ENCODE peak calls at places on chromosome 6, in four cellular contexts. One of them, this sample, is unnamed.

GRCh38 chr6:14786455-14786854 is 459.4 kb upstream of the JARID2 start:
- DNase-seq in HepG2: no peak
- DNase-seq in HEK293T: no peak
- DNase-seq in GM12878: no peak
- DNase-seq in this sample: no peak

GRCh38 chr6:16872543-16873230 is 111.4 kb upstream of the ATXN1 start:
- DNase-seq in HepG2: no peak
- DNase-seq in HEK293T: no peak
- DNase-seq in GM12878: no peak
- DNase-seq in this sample: no peak

GRCh38 chr6:90928051-90928450 is 341.2 kb upstream of the MAP3K7 start:
- DNase-seq in GM12878: no peak
- DNase-seq in HEK293T: no peak
- DNase-seq in HepG2: no peak
- DNase-seq in this sample: no peak

GRCh38 chr6:137707590-137708360 is 159.3 kb upstream of the TNFAIP3 start:
- DNase-seq in GM12878: peak; percentile 97
- DNase-seq in HEK293T: peak; percentile 74
- DNase-seq in HepG2: peak; percentile 99
- DNase-seq in this sample: peak; percentile 32

GRCh38 chr6:17928514-17929430 is 58.7 kb downstream of the KIF13A start:
- DNase-seq in HEK293T: no peak
- DNase-seq in HepG2: peak; percentile 41
- DNase-seq in GM12878: no peak
- DNase-seq in this sample: no peak

GRCh38 chr6:3747100-3747737 is 4.3 kb downstream of the PXDC1 start:
- DNase-seq in HepG2: no peak
- DNase-seq in GM12878: no peak
- DNase-seq in HEK293T: no peak
- DNase-seq in this sample: no peak

GRCh38 chr6:96990462-96990861 is 65.9 kb downstream of the KLHL32 start:
- DNase-seq in GM12878: no peak
- DNase-seq in HepG2: no peak
- DNase-seq in HEK293T: no peak
- DNase-seq in this sample: no peak

GRCh38 chr6:132252113-132252512 is 149.2 kb downstream of the MOXD1 start:
- DNase-seq in HEK293T: no peak
- DNase-seq in GM12878: no peak
- DNase-seq in HepG2: no peak
- DNase-seq in this sample: no peak

GRCh38 chr6:15952231-15953151 is 176.4 kb upstream of the MYLIP start:
- DNase-seq in HepG2: no peak
- DNase-seq in GM12878: no peak
- DNase-seq in HEK293T: no peak
- DNase-seq in this sample: no peak

GRCh38 chr6:152952045-152952444 is 30.8 kb downstream of the FBXO5 start:
- DNase-seq in GM12878: no peak
- DNase-seq in HEK293T: no peak
- DNase-seq in HepG2: peak; percentile 34
- DNase-seq in this sample: no peak

GRCh38 chr6:149147939-149148718 is 169.4 kb upstream of the TAB2 start:
- DNase-seq in HEK293T: no peak
- DNase-seq in HepG2: no peak
- DNase-seq in GM12878: no peak
- DNase-seq in this sample: no peak

GRCh38 chr6:84789170-84789569 is 24.8 kb upstream of the TBX18 start:
- DNase-seq in HEK293T: no peak
- DNase-seq in HepG2: no peak
- DNase-seq in GM12878: no peak
- DNase-seq in this sample: no peak

GRCh38 chr6:100267721-100268123 is 197.0 kb downstream of the SIM1 start:
- DNase-seq in GM12878: no peak
- DNase-seq in HepG2: no peak
- DNase-seq in HEK293T: no peak
- DNase-seq in this sample: no peak

GRCh38 chr6:21740719-21741118 is 147.2 kb downstream of the SOX4 start:
- DNase-seq in HepG2: no peak
- DNase-seq in GM12878: no peak
- DNase-seq in HEK293T: no peak
- DNase-seq in this sample: no peak

GRCh38 chr6:147087641-147088040 is 116.6 kb upstream of the STXBP5 start:
- DNase-seq in HEK293T: no peak
- DNase-seq in HepG2: no peak
- DNase-seq in GM12878: no peak
- DNase-seq in this sample: no peak

GRCh38 chr6:48449002-48449401 is 338.0 kb upstream of the PTCHD4 start:
- DNase-seq in HEK293T: no peak
- DNase-seq in HepG2: no peak
- DNase-seq in GM12878: no peak
- DNase-seq in this sample: no peak

GRCh38 chr6:169902604-169903003 is 151.2 kb downstream of the ERMARD start:
- DNase-seq in HepG2: no peak
- DNase-seq in HEK293T: no peak
- DNase-seq in GM12878: no peak
- DNase-seq in this sample: no peak

GRCh38 chr6:161318456-161318855 is 44.6 kb upstream of the AGPAT4 start:
- DNase-seq in GM12878: no peak
- DNase-seq in HepG2: peak; percentile 30
- DNase-seq in HEK293T: no peak
- DNase-seq in this sample: no peak

GRCh38 chr6:53761036-53761435 is 33.8 kb upstream of the LRRC1 start:
- DNase-seq in HepG2: no peak
- DNase-seq in GM12878: no peak
- DNase-seq in HEK293T: no peak
- DNase-seq in this sample: no peak

GRCh38 chr6:149716584-149716983 is 1.3 kb downstream of the LATS1 start:
- DNase-seq in HEK293T: no peak
- DNase-seq in GM12878: no peak
- DNase-seq in HepG2: no peak
- DNase-seq in this sample: peak; percentile 38

GRCh38 chr6:127586372-127586771 is 9.4 kb downstream of the C6orf58 start:
- DNase-seq in HepG2: peak; percentile 7
- DNase-seq in GM12878: no peak
- DNase-seq in HEK293T: no peak
- DNase-seq in this sample: no peak

GRCh38 chr6:121617388-121617787 is 181.9 kb downstream of the GJA1 start:
- DNase-seq in GM12878: no peak
- DNase-seq in HEK293T: no peak
- DNase-seq in HepG2: no peak
- DNase-seq in this sample: no peak

GRCh38 chr6:121619013-121619412 is 183.6 kb downstream of the GJA1 start:
- DNase-seq in HEK293T: no peak
- DNase-seq in HepG2: no peak
- DNase-seq in GM12878: no peak
- DNase-seq in this sample: no peak

GRCh38 chr6:121616411-121616810 is 181.0 kb downstream of the GJA1 start:
- DNase-seq in HepG2: no peak
- DNase-seq in HEK293T: no peak
- DNase-seq in GM12878: no peak
- DNase-seq in this sample: no peak

GRCh38 chr6:121615493-121615892 is 180.0 kb downstream of the GJA1 start:
- DNase-seq in GM12878: no peak
- DNase-seq in HepG2: no peak
- DNase-seq in HEK293T: peak; percentile 27
- DNase-seq in this sample: no peak

GRCh38 chr6:121620002-121620740 is 184.7 kb downstream of the GJA1 start:
- DNase-seq in GM12878: no peak
- DNase-seq in HepG2: no peak
- DNase-seq in HEK293T: no peak
- DNase-seq in this sample: no peak
- TF ChIP-seq FOXK2 in GM12878: no peak
- TF ChIP-seq FOXK2 in HepG2: no peak
- TF ChIP-seq FOXK2 in HEK293T: no peak
- TF ChIP-seq FOXK2 in this sample: no peak

DNA sequence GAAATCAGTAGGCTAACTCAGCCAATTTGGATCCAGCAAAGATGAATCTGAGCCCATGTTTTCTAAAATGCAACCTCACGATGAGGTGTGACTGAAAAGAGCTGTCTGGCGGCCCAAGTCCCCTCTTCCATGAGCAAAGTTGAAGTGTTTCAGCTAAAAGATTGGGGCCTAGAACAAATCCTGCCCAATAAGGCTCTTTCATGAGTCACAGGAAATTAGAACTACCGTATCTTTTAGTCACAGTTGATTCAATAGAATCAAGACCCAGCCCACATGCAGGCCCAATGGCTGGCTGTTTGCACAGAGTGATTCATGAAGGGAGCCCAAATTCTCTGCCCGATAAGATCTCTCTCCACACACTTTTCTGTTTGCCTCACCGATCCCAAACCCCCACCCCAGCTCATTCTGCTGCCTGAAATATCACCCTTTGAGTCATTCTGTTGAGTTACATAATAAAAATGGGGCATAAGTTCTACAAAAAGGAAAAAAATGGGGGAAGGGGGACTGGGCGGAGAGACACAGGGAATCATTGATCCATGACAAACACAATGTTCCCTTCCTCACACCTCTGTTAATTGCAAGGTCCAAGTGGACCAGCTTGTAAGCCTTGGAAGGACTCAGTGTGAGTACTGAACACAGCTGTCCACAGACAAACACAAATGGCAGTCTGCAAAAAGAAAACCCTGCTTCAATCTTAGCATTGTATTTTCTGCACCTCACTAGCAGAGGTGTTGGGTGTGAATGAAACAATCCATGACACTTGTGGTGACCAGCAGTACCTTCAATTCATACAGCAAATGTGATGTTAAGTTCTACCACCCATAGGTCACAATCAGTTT is 13.8 kb downstream of the FOXQ1 start:
- DNase-seq in GM12878: no peak
- DNase-seq in HEK293T: no peak
- DNase-seq in HepG2: peak; percentile 99
- DNase-seq in this sample: no peak
- TF ChIP-seq FOXK2 in GM12878: no peak
- TF ChIP-seq FOXK2 in HEK293T: no peak
- TF ChIP-seq FOXK2 in HepG2: no peak
- TF ChIP-seq FOXK2 in this sample: no peak

DNA sequence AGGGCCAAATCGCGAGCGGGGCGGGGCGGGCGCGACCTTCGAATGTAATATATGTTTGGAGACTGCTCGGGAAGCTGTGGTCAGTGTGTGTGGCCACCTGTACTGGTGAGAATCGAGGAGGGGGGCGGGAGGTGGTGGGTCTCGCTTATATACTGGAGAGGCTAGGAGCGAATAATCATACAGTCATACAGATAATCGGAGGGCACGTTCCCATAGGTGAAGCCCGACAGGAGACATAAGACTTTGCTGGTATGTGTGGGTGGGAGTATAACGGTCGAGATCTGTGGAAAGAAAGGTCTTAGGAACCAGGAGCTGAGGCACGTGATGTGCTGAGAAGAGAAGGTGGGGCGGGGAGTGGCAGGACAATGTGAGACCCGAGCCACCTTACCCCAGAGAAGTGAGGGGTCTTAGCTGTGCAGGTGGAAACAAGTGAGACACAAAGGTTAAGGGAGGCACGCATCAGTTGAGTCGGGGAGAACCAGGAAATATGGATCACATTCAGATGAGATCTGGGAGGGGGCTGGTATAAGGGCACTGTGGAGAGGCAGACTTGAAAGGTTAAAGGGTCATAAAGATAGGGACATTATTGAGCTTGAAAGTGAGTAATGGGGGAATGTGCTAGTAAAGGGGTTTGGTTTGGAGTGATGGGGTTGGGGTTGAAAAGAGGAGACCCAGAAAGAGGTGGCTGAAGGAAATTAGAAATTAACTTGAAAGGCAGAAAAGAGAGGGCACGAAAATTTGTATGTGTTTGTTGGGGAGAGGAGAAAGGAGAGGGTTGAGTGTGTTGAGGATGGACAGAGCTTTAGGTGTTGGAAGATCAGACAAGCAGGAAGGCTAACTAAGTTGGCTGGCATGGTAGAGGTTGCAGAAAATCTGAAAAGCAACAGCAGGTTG is 589 bp downstream of the RNF5 start:
- DNase-seq in HepG2: no peak
- DNase-seq in GM12878: no peak
- DNase-seq in HEK293T: no peak
- DNase-seq in this sample: peak; percentile 59
- TF ChIP-seq FOXK2 in HepG2: no peak
- TF ChIP-seq FOXK2 in GM12878: no peak
- TF ChIP-seq FOXK2 in HEK293T: no peak
- TF ChIP-seq FOXK2 in this sample: no peak

GRCh38 chr6:89048286-89048923 is 32.1 kb upstream of the PNRC1 start:
- DNase-seq in HEK293T: no peak
- DNase-seq in GM12878: no peak
- DNase-seq in HepG2: no peak
- DNase-seq in this sample: no peak
- TF ChIP-seq FOXK2 in HEK293T: no peak
- TF ChIP-seq FOXK2 in GM12878: no peak
- TF ChIP-seq FOXK2 in HepG2: no peak
- TF ChIP-seq FOXK2 in this sample: no peak

GRCh38 chr6:27837636-27838512 is 74.3 kb downstream of the OR2B2 start:
- DNase-seq in HEK293T: peak; percentile 79
- DNase-seq in HepG2: peak; percentile 100
- DNase-seq in GM12878: peak; percentile 100
- DNase-seq in this sample: peak; percentile 88

GRCh38 chr6:27840572-27840971 is 71.6 kb downstream of the OR2B2 start:
- DNase-seq in GM12878: no peak
- DNase-seq in HepG2: no peak
- DNase-seq in HEK293T: no peak
- DNase-seq in this sample: peak; percentile 40

GRCh38 chr6:27836080-27836782 is 76.0 kb downstream of the OR2B2 start:
- DNase-seq in HEK293T: no peak
- DNase-seq in GM12878: no peak
- DNase-seq in HepG2: no peak
- DNase-seq in this sample: no peak

GRCh38 chr6:27836783-27837635 is 75.2 kb downstream of the OR2B2 start:
- DNase-seq in HepG2: peak; percentile 86
- DNase-seq in HEK293T: peak; percentile 43
- DNase-seq in GM12878: no peak
- DNase-seq in this sample: peak; percentile 51

DNA sequence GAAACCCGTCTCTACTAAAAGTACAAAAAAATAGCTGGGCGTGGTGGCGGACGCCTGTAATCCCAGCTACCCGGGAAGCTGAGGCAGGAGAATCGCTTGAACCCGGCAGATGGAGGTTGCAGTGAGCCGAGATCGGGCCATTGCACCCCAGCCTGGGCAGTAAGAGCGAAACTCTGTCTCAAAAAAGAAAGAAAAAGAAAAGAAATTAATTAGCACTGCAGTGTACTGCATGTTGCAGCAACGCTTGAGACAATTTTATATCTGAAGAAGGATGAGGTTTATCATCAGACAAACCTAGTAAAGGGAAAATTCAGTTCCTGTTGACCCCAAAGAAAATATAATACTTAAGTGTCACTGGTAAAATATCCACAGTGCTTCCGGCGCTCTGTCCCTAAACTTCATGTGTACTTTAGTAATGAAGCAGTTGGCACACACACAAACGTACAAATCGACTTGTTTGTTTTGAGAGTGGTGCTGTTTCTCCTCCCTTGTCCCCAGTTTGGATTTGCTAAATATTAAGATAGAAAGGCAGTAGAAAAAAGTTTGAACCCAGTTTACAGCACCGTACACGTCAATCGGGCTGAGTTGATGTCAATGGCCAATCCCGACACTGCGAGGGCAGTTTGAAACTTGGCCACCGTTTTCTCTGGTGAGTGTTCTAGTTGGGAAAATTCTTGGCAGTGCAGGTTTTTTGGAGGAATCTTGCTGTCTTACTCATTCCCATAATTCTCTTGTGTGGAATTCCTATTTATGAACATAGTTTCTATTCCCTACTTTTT is 72.7 kb downstream of the OR2B2 start:
- DNase-seq in GM12878: no peak
- DNase-seq in HEK293T: peak; percentile 16
- DNase-seq in HepG2: peak; percentile 59
- DNase-seq in this sample: no peak
- TF ChIP-seq FOXK2 in GM12878: no peak
- TF ChIP-seq FOXK2 in HEK293T: no peak
- TF ChIP-seq FOXK2 in HepG2: no peak
- TF ChIP-seq FOXK2 in this sample: no peak

This sample was measured in K562.